ENCODE peak calls at places on chromosomes 3 and 15, in seven cellular contexts. Z is right lobe of liver, S is CD14-positive monocyte, P is fibroblast of pulmonary artery, L is AG04450, C is progenitor cell of endocrine pancreas, I is right atrium auricular region. R is an unnamed sample.

GRCh38 chr3:49217688-49218470 is 46.5 kb downstream of the KLHDC8B start:
- DNase-seq in Z (no peak), S (no peak), P (peak), L (no peak), C (no peak), I (no peak), R (no peak)

GRCh38 chr3:183180105-183180763 is 17.7 kb upstream of the LAMP3 start:
- DNase-seq in Z (no peak), S (no peak), P (peak), L (no peak), C (no peak), I (peak), R (no peak)

GRCh38 chr3:45958333-45958791 is 15.1 kb downstream of the CXCR6 start:
- DNase-seq in Z (no peak), S (no peak), P (no peak), L (no peak), C (no peak), I (no peak), R (no peak)

GRCh38 chr3:166283856-166284255 is 446.6 kb upstream of the BCHE start:
- DNase-seq in Z (no peak), S (no peak), P (peak), L (peak), C (no peak), I (no peak), R (no peak)

GRCh38 chr3:31172336-31172735 is 277.9 kb upstream of the GADL1 start:
- DNase-seq in Z (no peak), S (no peak), P (no peak), L (no peak), C (no peak), I (no peak), R (no peak)

GRCh38 chr15:28929200-28929599 is 43.4 kb downstream of the APBA2 start:
- DNase-seq in Z (no peak), S (no peak), P (no peak), L (no peak), C (no peak), I (no peak), R (no peak)

GRCh38 chr15:70916531-70916930 is 23.9 kb downstream of the LRRC49 start:
- DNase-seq in Z (no peak), S (no peak), P (no peak), L (no peak), C (no peak), I (no peak), R (no peak)

GRCh38 chr3:70231224-70231623 is 81.2 kb downstream of the MDFIC2 start:
- DNase-seq in Z (no peak), S (no peak), P (no peak), L (no peak), C (no peak), I (no peak), R (no peak)

GRCh38 chr15:74787251-74788041 is 5.6 kb downstream of the CSK start:
- DNase-seq in Z (peak), S (peak), P (peak), L (peak), C (no peak), I (peak), R (peak)

GRCh38 chr3:193556841-193557240 is 2.1 kb upstream of the ATP13A4 start:
- DNase-seq in Z (peak), S (no peak), P (no peak), L (no peak), C (no peak), I (no peak), R (no peak)

GRCh38 chr15:92883643-92884458 is 16.3 kb upstream of the CHD2 start:
- DNase-seq in Z (no peak), S (no peak), P (peak), L (no peak), C (no peak), I (no peak), R (no peak)

GRCh38 chr15:41955807-41956525 is 16.4 kb downstream of the EHD4 start:
- DNase-seq in Z (no peak), S (no peak), P (no peak), L (no peak), C (no peak), I (peak), R (no peak)

GRCh38 chr3:169695051-169695450 is 31.5 kb upstream of the MECOM start:
- DNase-seq in Z (no peak), S (no peak), P (peak), L (no peak), C (no peak), I (no peak), R (no peak)

GRCh38 chr3:5122741-5123706 is 932 bp downstream of the ARL8B start:
- DNase-seq in Z (peak), S (peak), P (peak), L (no peak), C (no peak), I (peak), R (peak)

GRCh38 chr15:73324496-73325170 is 44.1 kb downstream of the HCN4 start:
- DNase-seq in Z (peak), S (peak), P (no peak), L (no peak), C (no peak), I (no peak), R (no peak)

GRCh38 chr3:155185623-155186022 is 105.5 kb downstream of the MME start:
- DNase-seq in Z (no peak), S (no peak), P (peak), L (peak), C (no peak), I (no peak), R (no peak)

GRCh38 chr3:66393486-66394260 is 107.1 kb downstream of the LRIG1 start:
- DNase-seq in Z (no peak), S (no peak), P (peak), L (no peak), C (no peak), I (no peak), R (no peak)

GRCh38 chr3:154522031-154522430 is 92.0 kb upstream of the GPR149 start:
- DNase-seq in Z (no peak), S (no peak), P (no peak), L (no peak), C (no peak), I (no peak), R (no peak)

GRCh38 chr15:77574521-77575202 is 58.0 kb downstream of the LINGO1 start:
- DNase-seq in Z (no peak), S (no peak), P (no peak), L (no peak), C (no peak), I (no peak), R (no peak)

GRCh38 chr3:88626426-88627120 is 476.8 kb downstream of the C3orf38 start:
- DNase-seq in Z (no peak), S (no peak), P (no peak), L (no peak), C (no peak), I (no peak), R (no peak)

GRCh38 chr3:23664459-23664858 is 141.3 kb upstream of the UBE2E1 start:
- DNase-seq in Z (no peak), S (no peak), P (no peak), L (no peak), C (no peak), I (no peak), R (no peak)

GRCh38 chr3:119794971-119795612 is 13.2 kb downstream of the NR1I2 start:
- DNase-seq in Z (peak), S (no peak), P (peak), L (no peak), C (no peak), I (peak), R (peak)

GRCh38 chr3:169668957-169669681 is 5.6 kb upstream of the MECOM start:
- DNase-seq in Z (peak), S (no peak), P (peak), L (no peak), C (peak), I (peak), R (peak)

GRCh38 chr3:175940243-175940642 is 1081.1 kb downstream of the NAALADL2 start:
- DNase-seq in Z (no peak), S (no peak), P (peak), L (no peak), C (no peak), I (no peak), R (no peak)

GRCh38 chr15:62099171-62099601 is 32.4 kb downstream of the C2CD4A start:
- DNase-seq in Z (no peak), S (no peak), P (peak), L (no peak), C (no peak), I (no peak), R (no peak)

GRCh38 chr3:9316881-9317341 is 45.9 kb upstream of the THUMPD3 start:
- DNase-seq in Z (no peak), S (no peak), P (peak), L (no peak), C (no peak), I (peak), R (peak)

GRCh38 chr3:64262574-64263114 is 37.4 kb upstream of the PRICKLE2 start:
- DNase-seq in Z (no peak), S (no peak), P (no peak), L (no peak), C (no peak), I (no peak), R (no peak)
- TF ChIP-seq CTCF in Z (peak), S (no peak), P (no peak), L (no peak), C (no peak), I (no peak), R (no peak)

DNA sequence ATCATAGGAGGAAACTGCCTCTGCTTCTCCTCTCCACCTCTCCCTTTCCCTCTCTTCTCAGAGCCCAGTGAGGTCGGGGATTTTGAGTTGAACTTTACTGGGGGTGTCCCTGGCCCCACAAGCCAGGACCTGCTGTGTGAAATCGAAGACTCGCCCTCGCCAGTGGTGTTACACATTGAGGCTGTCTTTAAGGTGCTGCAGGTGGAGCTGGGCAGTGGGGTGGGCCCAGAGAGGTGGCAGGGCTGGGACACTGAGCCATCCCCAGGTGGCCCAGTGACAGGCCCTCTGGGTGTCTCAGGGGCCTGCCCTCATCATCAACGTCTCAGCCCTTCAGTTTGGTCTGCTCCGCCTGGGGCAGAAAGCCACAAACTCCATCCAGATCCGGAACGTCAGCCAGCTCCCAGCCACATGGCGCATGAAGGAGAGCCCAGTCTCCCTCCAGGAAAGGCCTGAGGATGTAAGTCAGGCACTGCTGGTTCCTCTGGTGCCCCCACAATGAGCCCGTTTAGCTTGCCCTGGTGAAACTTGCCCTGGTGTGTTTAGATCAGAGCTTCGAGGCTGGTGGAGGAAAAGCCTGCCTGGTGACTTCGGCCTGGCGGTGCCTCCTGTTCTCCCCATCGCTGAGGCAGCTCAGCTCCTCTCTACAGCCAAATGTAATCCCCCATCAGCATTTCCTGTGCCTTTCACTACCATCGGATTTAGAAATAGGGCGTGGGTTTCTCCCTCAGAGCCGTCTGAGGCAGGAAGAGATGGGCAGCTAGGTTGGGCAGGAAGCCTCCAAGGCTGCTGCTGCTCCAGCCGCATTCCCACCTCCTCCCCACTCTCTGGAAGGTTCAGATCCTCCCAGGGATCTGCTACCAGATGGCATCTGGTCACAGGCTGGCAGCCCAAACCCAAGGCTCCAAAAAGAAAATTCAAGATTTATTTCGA is 39.2 kb downstream of the ACAA1 start:
- DNase-seq in Z (no peak), S (no peak), P (no peak), L (no peak), C (no peak), I (no peak), R (no peak)
- TF ChIP-seq CTCF in Z (no peak), S (no peak), P (no peak), L (no peak), C (no peak), I (no peak), R (no peak)

GRCh38 chr15:100281096-100281917 is 60.5 kb downstream of the ADAMTS17 start:
- DNase-seq in Z (no peak), S (no peak), P (no peak), L (no peak), C (no peak), I (no peak), R (no peak)
- TF ChIP-seq CTCF in Z (no peak), S (no peak), P (no peak), L (no peak), C (no peak), I (no peak), R (no peak)

GRCh38 chr15:79432345-79433311 is 492 bp downstream of the MINAR1 start:
- DNase-seq in Z (no peak), S (no peak), P (no peak), L (no peak), C (no peak), I (no peak), R (peak)
- TF ChIP-seq CTCF in Z (no peak), S (no peak), P (no peak), L (no peak), C (no peak), I (no peak), R (peak)

GRCh38 chr15:89303986-89304385 is 30.6 kb downstream of the POLG start:
- DNase-seq in Z (no peak), S (no peak), P (no peak), L (no peak), C (no peak), I (no peak), R (no peak)

GRCh38 chr15:89301304-89302089 is 33.1 kb downstream of the POLG start:
- DNase-seq in Z (no peak), S (no peak), P (no peak), L (no peak), C (no peak), I (no peak), R (no peak)

GRCh38 chr15:89305395-89305794 is 29.2 kb downstream of the POLG start:
- DNase-seq in Z (no peak), S (no peak), P (no peak), L (no peak), C (no peak), I (no peak), R (no peak)

DNA sequence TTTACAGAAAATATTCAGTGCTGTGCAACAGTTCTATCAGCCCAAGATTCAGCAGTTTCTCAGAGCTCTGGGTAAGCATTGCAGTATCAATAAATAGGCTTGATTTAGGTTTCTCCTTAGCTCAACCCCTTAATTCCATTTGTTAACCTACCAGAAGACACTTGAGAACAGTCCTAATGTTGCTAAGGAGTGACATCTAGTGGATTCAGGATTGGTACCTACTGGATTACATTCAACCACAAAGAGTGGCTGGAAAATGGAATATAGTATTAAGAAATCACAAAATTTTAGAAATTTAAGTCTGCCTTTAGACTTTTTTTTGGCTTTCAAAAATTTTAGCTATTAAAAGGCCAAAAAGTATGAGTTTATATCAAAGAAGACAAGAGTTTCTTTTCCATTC is 34.7 kb downstream of the POLG start:
- DNase-seq in Z (no peak), S (no peak), P (peak), L (peak), C (no peak), I (no peak), R (no peak)
- TF ChIP-seq CTCF in Z (peak), S (no peak), P (peak), L (peak), C (no peak), I (peak), R (peak)

GRCh38 chr3:151067158-151067557 is 18.3 kb upstream of the MED12L start:
- DNase-seq in Z (no peak), S (no peak), P (peak), L (no peak), C (no peak), I (no peak), R (no peak)
- TF ChIP-seq CTCF in Z (peak), S (no peak), P (peak), L (no peak), C (no peak), I (no peak), R (no peak)

GRCh38 chr15:53611145-53611920 is 148.1 kb downstream of the WDR72 start:
- DNase-seq in Z (no peak), S (no peak), P (peak), L (no peak), C (no peak), I (no peak), R (no peak)
- TF ChIP-seq CTCF in Z (no peak), S (no peak), P (no peak), L (no peak), C (no peak), I (no peak), R (no peak)

DNA sequence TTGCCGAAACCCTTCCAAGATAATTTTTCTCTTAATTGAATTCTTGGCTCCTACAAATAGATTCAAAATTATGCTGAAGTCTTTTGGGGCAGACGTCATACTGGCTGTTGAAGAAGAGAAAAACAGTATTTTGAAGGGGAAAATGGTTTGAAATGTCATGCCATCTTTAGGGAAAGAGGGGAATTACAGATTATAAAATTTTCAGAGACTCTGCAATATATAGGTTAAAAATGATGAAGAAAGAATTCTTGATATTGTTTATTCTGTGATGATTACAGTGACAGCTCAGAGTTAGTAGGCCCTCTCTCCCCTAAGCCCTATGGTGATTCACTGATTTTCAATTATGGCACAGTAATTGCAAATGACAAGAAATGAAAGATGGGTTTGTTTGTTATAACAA is 86.1 kb downstream of the CGNL1 start:
- DNase-seq in Z (no peak), S (no peak), P (peak), L (no peak), C (no peak), I (no peak), R (no peak)
- TF ChIP-seq CTCF in Z (peak), S (no peak), P (peak), L (peak), C (no peak), I (peak), R (no peak)

R was measured in neural crest cell.